ENCODE peak calls at places on chromosomes 1 and 21, in seven cellular contexts. Z is activated CD4-positive, alpha-beta T cell treated with anti-CD3 and anti-CD28 coated beads, Interleukin-2, amount 50 U/mL, for 1 hour; C is CD8-positive, alpha-beta T cell; S is left ventricle myocardium inferior; I is activated naive CD8-positive, alpha-beta T cell treated with anti-CD3 and anti-CD28 coated beads, Interleukin-2, amount 10 ng/mL, durations not matched to agents 7 days and 5 days; V is left lung; U is SK-N-DZ. R is an unnamed sample.

GRCh38 chr21:18951291-18952038 is 547.9 kb upstream of the TMPRSS15 start:
- DNase-seq in V (no peak), C (no peak), Z (no peak), S (no peak), I (no peak), U (peak; percentile 16), R (peak; percentile 50)

GRCh38 chr21:45516071-45516670 is 26.1 kb downstream of the SLC19A1 start:
- DNase-seq in U (no peak), C (no peak), S (peak; percentile 13), Z (no peak), V (peak; percentile 30), I (no peak), R (no peak)

GRCh38 chr1:33762099-33762830 is 101.6 kb upstream of the HMGB4 start:
- DNase-seq in Z (no peak), I (no peak), C (no peak), U (no peak), V (no peak), S (no peak), R (no peak)

GRCh38 chr1:223227486-223228196 is 84.6 kb upstream of the TLR5 start:
- DNase-seq in Z (no peak), C (no peak), I (no peak), U (no peak), V (no peak), S (no peak), R (no peak)

GRCh38 chr1:207821464-207822045 is 69.7 kb downstream of the CD46 start:
- DNase-seq in I (no peak), V (no peak), Z (no peak), U (no peak), C (no peak), S (no peak), R (peak; percentile 75)

GRCh38 chr1:153515504-153516394 is 20.0 kb downstream of the S100A6 start:
- DNase-seq in C (no peak), V (peak; percentile 78), I (no peak), S (no peak), Z (no peak), U (no peak), R (no peak)

GRCh38 chr21:34219334-34220020 is 144.3 kb upstream of the KCNE2 start:
- DNase-seq in C (no peak), U (no peak), Z (no peak), I (no peak), V (no peak), S (no peak), R (no peak)

GRCh38 chr1:31861346-31861745 is 45.5 kb upstream of the SPOCD1 start:
- DNase-seq in Z (no peak), V (no peak), I (no peak), U (no peak), S (no peak), C (no peak), R (peak; percentile 73)

GRCh38 chr1:62732327-62732726 is 44.1 kb upstream of the DOCK7 start:
- DNase-seq in V (no peak), S (no peak), C (no peak), I (no peak), Z (no peak), U (no peak), R (no peak)

GRCh38 chr1:2633936-2634491 is 1.2 kb upstream of the MMEL1 start:
- DNase-seq in C (no peak), U (no peak), S (no peak), V (no peak), Z (no peak), I (no peak), R (no peak)

GRCh38 chr1:115134231-115134630 is 44.9 kb upstream of the TSPAN2 start:
- DNase-seq in S (peak; percentile 30), C (no peak), I (no peak), V (no peak), U (no peak), Z (no peak), R (no peak)

GRCh38 chr1:43660355-43660754 is 10.4 kb downstream of the KDM4A start:
- DNase-seq in V (no peak), U (no peak), C (no peak), I (no peak), S (no peak), Z (no peak), R (no peak)

GRCh38 chr1:5933676-5934057 is 58.6 kb downstream of the NPHP4 start:
- DNase-seq in I (no peak), C (no peak), U (no peak), Z (no peak), V (no peak), S (no peak), R (no peak)

R was measured in RPMI8226.